ENCODE peak calls at places on chromosomes 1 and 21, in five cellular contexts. One of them, this sample, is unnamed. For H3K27me3, the result is how much of the 10 kb centered on the place peaks cover.

GRCh38 chr21:31732538-31732864 is 583 bp upstream of the SCAF4 start:
- DNase-seq in K562: no peak
- DNase-seq in tibial nerve: no peak
- DNase-seq in suprapubic skin: no peak
- DNase-seq in stomach: no peak
- DNase-seq in this sample: no peak

GRCh38 chr1:6088956-6089355 is 43.3 kb downstream of the KCNAB2 start:
- DNase-seq in K562: no peak
- DNase-seq in tibial nerve: no peak
- DNase-seq in suprapubic skin: no peak
- DNase-seq in stomach: no peak
- DNase-seq in this sample: no peak

GRCh38 chr1:4584471-4584870 is 69.9 kb upstream of the AJAP1 start:
- DNase-seq in K562: no peak
- DNase-seq in tibial nerve: no peak
- DNase-seq in suprapubic skin: no peak
- DNase-seq in stomach: no peak
- DNase-seq in this sample: no peak

GRCh38 chr1:222049176-222049575 is 307.3 kb upstream of the DUSP10 start:
- DNase-seq in K562: no peak
- DNase-seq in tibial nerve: no peak
- DNase-seq in suprapubic skin: no peak
- DNase-seq in stomach: no peak
- DNase-seq in this sample: no peak

GRCh38 chr1:110619412-110620249 is 13.5 kb upstream of the KCNA2 start:
- DNase-seq in K562: peak
- DNase-seq in tibial nerve: peak
- DNase-seq in suprapubic skin: peak
- DNase-seq in stomach: peak
- DNase-seq in this sample: no peak

GRCh38 chr1:231940721-231941120 is 314.1 kb downstream of the DISC1 start:
- DNase-seq in K562: no peak
- DNase-seq in tibial nerve: no peak
- DNase-seq in suprapubic skin: no peak
- DNase-seq in stomach: no peak
- DNase-seq in this sample: no peak

GRCh38 chr1:223844521-223844961 is 1.2 kb downstream of the TP53BP2 start:
- DNase-seq in K562: no peak
- DNase-seq in tibial nerve: no peak
- DNase-seq in suprapubic skin: no peak
- DNase-seq in stomach: no peak
- DNase-seq in this sample: no peak

GRCh38 chr1:232635778-232636356 is 5.9 kb upstream of the SIPA1L2 start:
- DNase-seq in K562: peak
- DNase-seq in tibial nerve: no peak
- DNase-seq in suprapubic skin: no peak
- DNase-seq in stomach: no peak
- DNase-seq in this sample: no peak

GRCh38 chr1:27584453-27584852 is 19.5 kb downstream of the AHDC1 start:
- DNase-seq in K562: no peak
- DNase-seq in tibial nerve: no peak
- DNase-seq in suprapubic skin: no peak
- DNase-seq in stomach: no peak
- DNase-seq in this sample: no peak

GRCh38 chr1:169196566-169196965 is 90.1 kb downstream of the ATP1B1 start:
- DNase-seq in K562: no peak
- DNase-seq in tibial nerve: no peak
- DNase-seq in suprapubic skin: no peak
- DNase-seq in stomach: no peak
- DNase-seq in this sample: no peak

GRCh38 chr21:46069719-46070279 is 28.1 kb upstream of the COL6A2 start:
- DNase-seq in K562: no peak
- DNase-seq in tibial nerve: no peak
- DNase-seq in suprapubic skin: no peak
- DNase-seq in stomach: no peak
- DNase-seq in this sample: no peak

GRCh38 chr1:56968878-56969495 is 3.2 kb upstream of the C8B start:
- DNase-seq in K562: no peak
- DNase-seq in tibial nerve: no peak
- DNase-seq in suprapubic skin: no peak
- DNase-seq in stomach: no peak
- DNase-seq in this sample: no peak

GRCh38 chr21:42047821-42048613 is 23.1 kb upstream of the UMODL1 start:
- DNase-seq in K562: no peak
- DNase-seq in tibial nerve: peak
- DNase-seq in suprapubic skin: no peak
- DNase-seq in stomach: peak
- DNase-seq in this sample: no peak

GRCh38 chr1:113879459-113880038 is 7.8 kb downstream of the BCL2L15 start:
- DNase-seq in K562: no peak
- DNase-seq in tibial nerve: no peak
- DNase-seq in suprapubic skin: no peak
- DNase-seq in stomach: no peak
- DNase-seq in this sample: no peak

GRCh38 chr1:201042663-201043461 is 19.3 kb upstream of the KIF21B start:
- DNase-seq in K562: peak
- DNase-seq in tibial nerve: peak
- DNase-seq in suprapubic skin: no peak
- DNase-seq in stomach: peak
- DNase-seq in this sample: no peak

DNA sequence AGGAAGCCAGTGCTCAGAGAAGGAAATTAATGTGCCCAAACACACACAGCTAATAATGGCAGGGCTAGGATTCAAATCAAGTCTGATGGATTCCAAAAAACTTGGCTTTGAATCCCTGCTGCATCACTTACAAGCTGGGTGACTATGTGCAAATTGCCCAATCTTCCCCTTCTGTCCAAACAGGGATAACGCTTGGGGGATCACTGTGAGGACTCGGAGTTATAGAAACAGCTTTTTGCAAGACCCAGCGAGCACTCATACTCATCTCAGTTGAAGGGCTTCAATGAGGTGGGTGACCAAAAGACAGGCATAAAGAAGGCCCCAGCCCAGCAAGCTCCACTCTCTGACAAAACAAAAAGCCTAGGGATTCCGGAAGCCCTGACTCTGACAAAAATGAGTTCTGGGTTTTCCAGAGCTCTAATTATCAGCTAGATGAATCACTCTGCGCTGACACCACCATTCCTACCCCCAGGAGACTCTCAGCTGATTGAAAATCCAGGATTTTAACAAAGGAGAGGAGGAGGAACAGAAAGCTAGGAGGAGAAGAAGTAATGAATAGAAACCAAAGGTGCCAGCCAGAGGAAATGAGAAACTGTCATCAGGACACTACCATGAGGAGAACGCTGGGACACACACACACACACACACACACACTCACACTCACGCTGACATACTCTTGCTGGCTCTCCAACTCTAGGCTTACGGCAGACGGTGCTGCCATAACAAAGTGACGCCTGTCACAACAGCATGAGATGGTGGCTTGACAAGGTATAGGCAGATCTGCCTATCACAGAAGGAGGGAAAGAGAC is 1.6 kb upstream of the STK40 start:
- DNase-seq in K562: no peak
- DNase-seq in tibial nerve: peak
- DNase-seq in suprapubic skin: no peak
- DNase-seq in stomach: no peak
- DNase-seq in this sample: no peak
- H3K27me3 ChIP-seq in K562: under half
- H3K27me3 ChIP-seq in tibial nerve: under half
- H3K27me3 ChIP-seq in suprapubic skin: under half
- H3K27me3 ChIP-seq in stomach: under half
- H3K27me3 ChIP-seq in this sample: under half

GRCh38 chr1:109399326-109399957 is 1.7 kb upstream of the SORT1 start:
- DNase-seq in K562: peak
- DNase-seq in tibial nerve: peak
- DNase-seq in suprapubic skin: no peak
- DNase-seq in stomach: no peak
- DNase-seq in this sample: no peak

GRCh38 chr1:109398343-109399225 is 866 bp upstream of the SORT1 start:
- DNase-seq in K562: no peak
- DNase-seq in tibial nerve: no peak
- DNase-seq in suprapubic skin: no peak
- DNase-seq in stomach: no peak
- DNase-seq in this sample: no peak

GRCh38 chr1:109396513-109396839 is 1.2 kb downstream of the SORT1 start:
- DNase-seq in K562: no peak
- DNase-seq in tibial nerve: no peak
- DNase-seq in suprapubic skin: no peak
- DNase-seq in stomach: no peak
- DNase-seq in this sample: no peak

GRCh38 chr1:109396971-109397370 is 747 bp downstream of the SORT1 start:
- DNase-seq in K562: no peak
- DNase-seq in tibial nerve: no peak
- DNase-seq in suprapubic skin: no peak
- DNase-seq in stomach: no peak
- DNase-seq in this sample: no peak

GRCh38 chr1:109397451-109398342 is at the start of gene SORT1:
- DNase-seq in K562: peak
- DNase-seq in tibial nerve: peak
- DNase-seq in suprapubic skin: peak
- DNase-seq in stomach: peak
- DNase-seq in this sample: peak
- TF ChIP-seq EP300 in K562: no peak
- TF ChIP-seq EP300 in tibial nerve: peak
- TF ChIP-seq EP300 in suprapubic skin: no peak
- TF ChIP-seq EP300 in stomach: no peak
- TF ChIP-seq EP300 in this sample: no peak

DNA sequence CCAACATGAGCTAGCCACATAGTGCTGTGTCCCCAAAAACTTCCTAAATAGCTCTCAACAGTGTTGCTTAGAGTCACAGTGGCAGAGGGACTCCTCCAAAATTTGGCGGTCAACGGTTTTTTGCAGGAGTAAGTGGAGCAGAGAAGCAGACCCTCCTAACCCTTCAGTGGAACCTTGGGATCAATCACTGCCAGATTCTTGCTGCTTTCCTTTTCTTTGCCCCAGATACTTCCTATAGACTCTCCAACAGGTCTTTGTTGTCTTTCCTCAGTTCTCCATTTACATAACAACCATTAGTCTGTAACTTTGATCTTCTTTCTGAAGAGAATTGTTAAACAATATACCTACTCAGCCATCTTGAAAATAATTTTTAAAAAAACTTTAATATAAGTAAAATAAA is 556.1 kb downstream of the BRINP3 start:
- DNase-seq in K562: no peak
- DNase-seq in tibial nerve: no peak
- DNase-seq in suprapubic skin: no peak
- DNase-seq in stomach: no peak
- DNase-seq in this sample: no peak
- H3K27me3 ChIP-seq in K562: under half
- H3K27me3 ChIP-seq in tibial nerve: under half
- H3K27me3 ChIP-seq in suprapubic skin: under half
- H3K27me3 ChIP-seq in stomach: under half
- H3K27me3 ChIP-seq in this sample: under half

GRCh38 chr1:58848818-58849411 is 65.1 kb upstream of the JUN start:
- DNase-seq in K562: peak
- DNase-seq in tibial nerve: peak
- DNase-seq in suprapubic skin: peak
- DNase-seq in stomach: peak
- DNase-seq in this sample: no peak
- TF ChIP-seq EP300 in K562: no peak
- TF ChIP-seq EP300 in tibial nerve: peak
- TF ChIP-seq EP300 in suprapubic skin: no peak
- TF ChIP-seq EP300 in stomach: no peak
- TF ChIP-seq EP300 in this sample: no peak

GRCh38 chr1:99553301-99553700 is 92.6 kb upstream of the PALMD start:
- DNase-seq in K562: no peak
- DNase-seq in tibial nerve: no peak
- DNase-seq in suprapubic skin: no peak
- DNase-seq in stomach: no peak
- DNase-seq in this sample: no peak
- H3K27me3 ChIP-seq in K562: under half
- H3K27me3 ChIP-seq in tibial nerve: under half
- H3K27me3 ChIP-seq in suprapubic skin: under half
- H3K27me3 ChIP-seq in stomach: under half
- H3K27me3 ChIP-seq in this sample: under half

DNA sequence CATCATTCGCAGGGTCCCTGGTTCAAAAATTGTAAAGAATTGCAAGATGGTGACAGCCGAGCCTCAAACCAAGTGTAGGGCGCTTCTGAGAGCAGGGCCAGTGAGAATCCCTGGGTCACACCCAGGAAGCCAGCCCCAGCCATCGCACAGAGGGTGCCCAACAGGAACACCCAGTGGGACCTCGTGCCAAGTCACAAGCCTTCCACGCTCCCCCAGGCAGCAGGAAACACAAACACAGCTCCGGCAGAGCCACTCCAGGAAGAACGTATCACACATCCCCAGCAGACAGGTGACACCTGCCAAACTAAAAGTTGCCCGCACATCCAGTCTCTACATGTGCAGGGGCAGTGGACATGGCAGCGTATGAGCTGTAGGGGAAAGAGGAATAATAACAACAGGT is 20.2 kb downstream of the DHRS3 start:
- DNase-seq in K562: no peak
- DNase-seq in tibial nerve: peak
- DNase-seq in suprapubic skin: peak
- DNase-seq in stomach: peak
- DNase-seq in this sample: no peak
- TF ChIP-seq EP300 in K562: no peak
- TF ChIP-seq EP300 in tibial nerve: peak
- TF ChIP-seq EP300 in suprapubic skin: no peak
- TF ChIP-seq EP300 in stomach: no peak
- TF ChIP-seq EP300 in this sample: no peak

DNA sequence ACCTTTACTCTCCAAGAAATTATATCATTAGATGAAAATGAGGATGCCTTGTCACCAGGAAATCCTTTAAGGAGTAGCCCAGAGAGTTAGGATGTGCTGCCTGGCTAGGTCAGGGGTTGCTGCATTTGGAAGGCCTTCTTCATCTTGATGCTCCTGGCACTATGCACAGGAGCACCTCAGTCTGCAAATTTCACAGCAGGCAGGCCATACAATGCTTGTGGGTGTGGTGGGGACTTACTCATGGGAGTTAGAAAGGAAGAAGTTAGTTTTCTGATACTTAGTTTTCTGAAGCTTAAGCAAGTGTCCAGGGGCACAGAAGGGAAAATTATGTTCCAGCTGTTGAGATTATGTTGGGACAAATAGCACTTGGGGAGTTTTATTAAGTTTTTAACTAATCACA is 11.3 kb downstream of the HLX start:
- DNase-seq in K562: no peak
- DNase-seq in tibial nerve: no peak
- DNase-seq in suprapubic skin: no peak
- DNase-seq in stomach: no peak
- DNase-seq in this sample: peak
- H3K27me3 ChIP-seq in K562: half or more
- H3K27me3 ChIP-seq in tibial nerve: half or more
- H3K27me3 ChIP-seq in suprapubic skin: half or more
- H3K27me3 ChIP-seq in stomach: half or more
- H3K27me3 ChIP-seq in this sample: under half

This sample was measured in esophagus muscularis mucosa.